ENCODE peak calls at places on chromosomes 6 and 20, in nine cellular contexts. R, L, H, F, M, W, O, B and Y are unnamed samples.

GRCh38 chr6:25312034-25312620 is 33.0 kb downstream of the CARMIL1 start:
- DNase-seq in R (peak), L (no peak), H (peak), F (peak), M (no peak), W (no peak), O (no peak), B (no peak), Y (peak)

GRCh38 chr20:63086421-63087235 is 79.9 kb upstream of the BHLHE23 start:
- DNase-seq in R (no peak), L (no peak), H (no peak), F (no peak), M (no peak), W (no peak), O (no peak), B (no peak), Y (no peak)

GRCh38 chr20:48191200-48191599 is 405.9 kb upstream of the SULF2 start:
- DNase-seq in R (no peak), L (no peak), H (no peak), F (no peak), M (peak), W (no peak), O (no peak), B (no peak), Y (peak)

GRCh38 chr6:81446509-81446908 is 306.0 kb downstream of the TENT5A start:
- DNase-seq in R (no peak), L (no peak), H (no peak), F (no peak), M (no peak), W (no peak), O (no peak), B (no peak), Y (no peak)

GRCh38 chr6:155398701-155399061 is 57.0 kb downstream of the NOX3 start:
- DNase-seq in R (no peak), L (no peak), H (no peak), F (no peak), M (no peak), W (no peak), O (no peak), B (no peak), Y (no peak)

GRCh38 chr6:75800708-75801505 is 51.9 kb downstream of the MYO6 start:
- DNase-seq in R (no peak), L (no peak), H (no peak), F (no peak), M (no peak), W (no peak), O (no peak), B (no peak), Y (no peak)

GRCh38 chr6:117548797-117549301 is 53.5 kb downstream of the GOPC start:
- DNase-seq in R (no peak), L (peak), H (peak), F (peak), M (peak), W (peak), O (no peak), B (no peak), Y (peak)

GRCh38 chr6:53718597-53719460 is 53.3 kb upstream of the KLHL31 start:
- DNase-seq in R (peak), L (peak), H (peak), F (peak), M (peak), W (peak), O (peak), B (peak), Y (peak)

GRCh38 chr6:98498891-98499290 is 335.5 kb upstream of the POU3F2 start:
- DNase-seq in R (no peak), L (no peak), H (no peak), F (no peak), M (no peak), W (no peak), O (no peak), B (no peak), Y (no peak)

GRCh38 chr6:23981923-23982322 is 144.1 kb upstream of the NRSN1 start:
- DNase-seq in R (no peak), L (no peak), H (no peak), F (no peak), M (no peak), W (no peak), O (no peak), B (no peak), Y (no peak)